ENCODE peak calls at places on chromosomes 7 and 10, in five cellular contexts. N is CD8-positive, alpha-beta T cell; B is ovary; Q is ascending aorta; E is left ventricle myocardium inferior. M is an unnamed sample.

GRCh38 chr7:43570688-43571365 is 12.1 kb upstream of the STK17A start:
- DNase-seq in N (no peak), B (no peak), Q (no peak), E (no peak), M (no peak)

GRCh38 chr7:134553976-134554375 is 5.1 kb downstream of the AKR1B15 start:
- DNase-seq in N (no peak), B (no peak), Q (no peak), E (no peak), M (no peak)

GRCh38 chr7:39735903-39736302 is 112.5 kb downstream of the RALA start:
- DNase-seq in N (no peak), B (no peak), Q (no peak), E (no peak), M (no peak)

GRCh38 chr7:22082553-22082885 is 136.8 kb upstream of the CDCA7L start:
- DNase-seq in N (no peak), B (no peak), Q (no peak), E (no peak), M (no peak)

GRCh38 chr7:24381919-24382505 is 98.0 kb downstream of the NPY start:
- DNase-seq in N (no peak), B (no peak), Q (no peak), E (no peak), M (no peak)

GRCh38 chr10:88243847-88244730 is 339.0 kb downstream of the RNLS start:
- DNase-seq in N (no peak), B (peak; percentile 82), Q (no peak), E (peak; percentile 87), M (peak; percentile 74)

GRCh38 chr10:79106251-79106650 is 37.5 kb downstream of the ZMIZ1 start:
- DNase-seq in N (no peak), B (no peak), Q (no peak), E (no peak), M (no peak)

GRCh38 chr10:5935628-5936027 is 41.7 kb downstream of the IL15RA start:
- DNase-seq in N (no peak), B (no peak), Q (no peak), E (no peak), M (no peak)

GRCh38 chr10:84267503-84268126 is 22.8 kb downstream of the RGR start:
- DNase-seq in N (peak; percentile 51), B (no peak), Q (no peak), E (no peak), M (peak; percentile 77)

GRCh38 chr7:142883571-142884284 is 1.8 kb downstream of the TRPV6 start:
- DNase-seq in N (no peak), B (no peak), Q (no peak), E (no peak), M (no peak)

GRCh38 chr10:84957427-84957826 is 629.0 kb downstream of the CCSER2 start:
- DNase-seq in N (no peak), B (no peak), Q (no peak), E (no peak), M (no peak)

GRCh38 chr7:76397409-76398183 is 11.9 kb downstream of the SSC4D start:
- DNase-seq in N (peak; percentile 76), B (peak; percentile 89), Q (no peak), E (peak; percentile 83), M (peak; percentile 93)

GRCh38 chr10:29409241-29410051 is 120.6 kb downstream of the LYZL1 start:
- DNase-seq in N (peak; percentile 24), B (peak; percentile 81), Q (no peak), E (peak; percentile 82), M (peak; percentile 87)

GRCh38 chr7:143296686-143297085 is 8.5 kb downstream of the CASP2 start:
- DNase-seq in N (no peak), B (no peak), Q (no peak), E (no peak), M (no peak)

GRCh38 chr10:70296406-70296899 is 12.6 kb upstream of the NPFFR1 start:
- DNase-seq in N (no peak), B (peak; percentile 91), Q (peak; percentile 55), E (peak; percentile 91), M (peak; percentile 59)

GRCh38 chr7:44128721-44129582 is 5.6 kb upstream of the POLD2 start:
- DNase-seq in N (no peak), B (no peak), Q (no peak), E (no peak), M (no peak)

GRCh38 chr7:128042027-128042426 is 10.8 kb upstream of the LRRC4 start:
- DNase-seq in N (no peak), B (no peak), Q (no peak), E (no peak), M (no peak)

GRCh38 chr7:149866817-149867447 is 6.8 kb upstream of the ATP6V0E2 start:
- DNase-seq in N (no peak), B (no peak), Q (no peak), E (no peak), M (no peak)

GRCh38 chr10:29585488-29585976 is 49.2 kb downstream of the SVIL start:
- DNase-seq in N (no peak), B (no peak), Q (no peak), E (no peak), M (no peak)

GRCh38 chr7:157122800-157123495 is 15.8 kb upstream of the UBE3C start:
- DNase-seq in N (no peak), B (no peak), Q (no peak), E (no peak), M (no peak)

GRCh38 chr7:132446265-132446664 is 130.0 kb downstream of the PLXNA4 start:
- DNase-seq in N (no peak), B (no peak), Q (no peak), E (no peak), M (no peak)

GRCh38 chr7:136104269-136104603 is 127.1 kb upstream of the MTPN start:
- DNase-seq in N (no peak), B (no peak), Q (no peak), E (no peak), M (no peak)

GRCh38 chr7:20858913-20859312 is 72.2 kb upstream of the SP8 start:
- DNase-seq in N (no peak), B (no peak), Q (no peak), E (no peak), M (no peak)

DNA sequence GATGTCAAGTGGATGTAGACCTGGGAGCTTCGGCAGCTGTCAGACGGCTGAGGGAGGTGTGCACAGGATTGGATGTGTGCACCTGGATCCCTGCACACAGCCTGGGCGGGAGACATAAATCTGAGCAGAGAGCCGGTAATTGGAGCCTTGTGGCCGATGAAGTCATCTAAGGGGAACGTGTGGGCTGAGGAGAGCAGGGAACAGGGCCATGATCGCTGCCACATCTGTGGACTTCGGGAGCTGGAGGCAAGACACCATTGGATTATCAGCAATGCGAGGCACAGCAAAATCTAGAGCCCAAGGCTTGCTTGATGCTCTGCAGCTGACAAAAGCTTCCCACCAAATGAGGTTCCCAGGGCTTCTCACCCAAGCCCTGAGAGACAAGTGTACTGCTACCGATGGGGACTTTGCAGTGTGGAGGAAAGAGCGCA is 147.7 kb downstream of the PTPN20 start:
- DNase-seq in N (no peak), B (no peak), Q (no peak), E (no peak), M (no peak)
- H3K4me1 ChIP-seq in N (no peaks in the 10 kb centered on the region), B (peaks cover 4% of the 10 kb centered on the region), Q (peaks cover 13% of the 10 kb centered on the region), E (no peaks in the 10 kb centered on the region), M (no peaks in the 10 kb centered on the region)

DNA sequence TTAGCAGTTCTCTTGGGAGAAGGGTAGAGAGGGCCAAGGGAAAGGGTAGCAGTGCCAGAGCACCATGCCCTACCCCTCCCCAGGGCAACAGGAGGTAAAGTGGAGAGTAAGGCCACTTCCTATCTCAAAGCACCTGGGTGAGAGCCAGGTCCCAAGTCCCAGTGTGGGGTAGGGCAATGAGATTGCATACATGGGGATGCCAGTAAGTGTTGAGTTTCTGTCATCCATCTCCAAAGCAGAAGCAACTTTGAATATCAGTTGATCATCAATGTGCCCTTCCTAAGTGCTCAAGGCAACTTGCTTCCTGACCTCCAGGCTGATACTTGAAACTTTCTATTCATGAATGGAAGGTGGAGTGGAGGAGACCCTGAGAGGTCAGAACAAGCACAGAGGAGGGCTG is 2.2 kb upstream of the CAMK2G start:
- DNase-seq in N (no peak), B (no peak), Q (no peak), E (no peak), M (no peak)
- H3K4me1 ChIP-seq in N (peaks cover 49% of the 10 kb centered on the region), B (peaks cover 3% of the 10 kb centered on the region), Q (peaks cover 34% of the 10 kb centered on the region), E (peaks cover 42% of the 10 kb centered on the region), M (peaks cover 2% of the 10 kb centered on the region)

DNA sequence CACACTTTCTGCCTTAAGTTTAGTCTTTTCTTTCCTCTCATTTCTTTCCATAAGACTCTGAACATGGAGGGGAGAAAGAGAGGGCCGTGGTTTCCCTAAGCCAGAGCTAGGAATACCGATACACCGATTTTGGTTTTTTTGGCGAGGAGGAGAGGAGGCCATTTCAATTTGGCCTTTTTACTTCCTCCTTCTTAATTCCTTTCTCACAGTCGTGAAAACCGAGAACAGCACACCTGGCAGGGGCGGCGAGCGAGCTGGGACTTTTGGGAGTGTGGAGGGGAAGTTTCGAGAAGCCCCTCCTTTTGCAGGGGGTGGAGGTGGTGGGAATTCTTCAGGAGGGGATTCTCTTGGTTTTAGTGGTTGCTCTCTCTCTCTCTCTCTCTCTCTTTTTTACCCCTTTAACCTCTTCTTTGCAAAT is 6.2 kb downstream of the GATA3 start:
- DNase-seq in N (no peak), B (no peak), Q (no peak), E (no peak), M (no peak)
- H3K4me1 ChIP-seq in N (peaks cover 64% of the 10 kb centered on the region), B (no peaks in the 10 kb centered on the region), Q (no peaks in the 10 kb centered on the region), E (peaks cover 36% of the 10 kb centered on the region), M (no peaks in the 10 kb centered on the region)

DNA sequence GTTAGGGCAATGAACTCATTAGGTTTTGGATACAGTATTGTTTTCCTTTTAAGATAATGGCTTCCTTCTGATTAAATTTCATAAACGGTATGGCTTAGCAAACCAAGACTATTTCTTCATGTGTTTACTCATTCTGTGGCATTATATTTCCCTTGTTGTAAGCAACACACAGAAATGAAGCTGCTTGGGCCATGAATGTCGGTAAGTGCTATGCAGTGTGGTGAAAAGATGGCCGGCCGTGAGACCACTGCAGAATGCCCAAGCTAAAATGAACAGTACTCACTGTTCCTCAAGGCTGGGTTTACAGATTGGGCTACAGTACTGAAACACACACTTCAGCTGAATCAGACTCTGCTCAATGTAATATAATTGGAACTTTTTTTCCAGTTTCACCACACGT is 8.1 kb downstream of the APBB1IP start:
- DNase-seq in N (no peak), B (no peak), Q (no peak), E (no peak), M (no peak)
- H3K4me1 ChIP-seq in N (peaks cover 82% of the 10 kb centered on the region), B (no peaks in the 10 kb centered on the region), Q (no peaks in the 10 kb centered on the region), E (no peaks in the 10 kb centered on the region), M (no peaks in the 10 kb centered on the region)

GRCh38 chr10:33288127-33288526 is 46.3 kb downstream of the NRP1 start:
- DNase-seq in N (no peak), B (no peak), Q (no peak), E (no peak), M (no peak)
- H3K4me1 ChIP-seq in N (no peaks in the 10 kb centered on the region), B (peaks cover 9% of the 10 kb centered on the region), Q (peaks cover 56% of the 10 kb centered on the region), E (peaks cover 100% of the 10 kb centered on the region), M (no peaks in the 10 kb centered on the region)

DNA sequence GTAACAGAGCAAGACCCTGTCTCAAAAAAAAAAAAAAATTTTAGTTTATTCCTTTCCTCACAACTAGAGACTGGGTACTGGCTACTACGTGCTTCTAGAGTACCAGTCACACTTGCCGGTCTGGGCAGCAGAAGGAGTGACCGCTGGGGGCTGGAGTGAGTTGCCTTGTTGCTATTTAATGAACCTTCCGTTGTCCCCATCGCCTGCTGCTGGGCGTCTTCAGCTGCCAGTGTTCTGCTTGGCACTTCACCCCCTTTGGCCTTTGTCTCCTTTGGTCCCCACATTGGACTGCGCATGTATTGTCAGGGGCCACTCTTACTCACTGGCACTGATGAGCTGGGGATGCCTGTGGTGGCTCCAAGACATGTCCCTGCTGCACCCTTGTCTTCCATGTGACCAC is 110.6 kb downstream of the CLEC2L start:
- DNase-seq in N (no peak), B (no peak), Q (no peak), E (no peak), M (no peak)
- H3K4me1 ChIP-seq in N (peaks cover 54% of the 10 kb centered on the region), B (no peaks in the 10 kb centered on the region), Q (no peaks in the 10 kb centered on the region), E (peaks cover 41% of the 10 kb centered on the region), M (no peaks in the 10 kb centered on the region)

GRCh38 chr10:112526906-112527305 is 79.9 kb downstream of the VTI1A start:
- DNase-seq in N (no peak), B (no peak), Q (no peak), E (no peak), M (no peak)
- H3K4me1 ChIP-seq in N (no peaks in the 10 kb centered on the region), B (peaks cover 1% of the 10 kb centered on the region), Q (no peaks in the 10 kb centered on the region), E (no peaks in the 10 kb centered on the region), M (no peaks in the 10 kb centered on the region)